ENCODE peak calls at places on chromosomes 11 and 22, in seven cellular contexts. S is Calu3, W is fibroblast of pulmonary artery, I is neural crest cell, Y is prostate gland, P is foreskin keratinocyte, X is AG04450. B is an unnamed sample.

GRCh38 chr11:62889484-62890437 is 9.1 kb downstream of the SLC3A2 start:
- DNase-seq in S (no peak), W (peak), I (no peak), Y (no peak), P (no peak), X (no peak), B (no peak)

GRCh38 chr11:84564180-84564866 is 1062.8 kb downstream of the DLG2 start:
- DNase-seq in S (peak), W (peak), I (peak), Y (no peak), P (peak), X (peak), B (peak)

GRCh38 chr11:10601722-10602281 is 33.3 kb upstream of the LYVE1 start:
- DNase-seq in S (no peak), W (no peak), I (no peak), Y (no peak), P (no peak), X (no peak), B (no peak)

GRCh38 chr11:66866007-66866406 is 9.1 kb downstream of the LRFN4 start:
- DNase-seq in S (no peak), W (no peak), I (no peak), Y (no peak), P (no peak), X (no peak), B (no peak)

GRCh38 chr11:111081021-111081511 is 164.5 kb upstream of the POU2AF2 start:
- DNase-seq in S (no peak), W (no peak), I (no peak), Y (no peak), P (no peak), X (no peak), B (no peak)

GRCh38 chr11:122933434-122933833 is 48.2 kb downstream of the BSX start:
- DNase-seq in S (no peak), W (no peak), I (no peak), Y (no peak), P (no peak), X (no peak), B (no peak)

GRCh38 chr22:48217596-48217995 is 1455.1 kb downstream of the TBC1D22A start:
- DNase-seq in S (no peak), W (no peak), I (no peak), Y (no peak), P (no peak), X (no peak), B (no peak)

GRCh38 chr11:73290536-73290935 is 17.5 kb upstream of the ARHGEF17 start:
- DNase-seq in S (no peak), W (no peak), I (no peak), Y (no peak), P (no peak), X (no peak), B (no peak)

GRCh38 chr11:47248664-47249377 is at the start of gene ACP2:
- DNase-seq in S (peak), W (peak), I (peak), Y (peak), P (peak), X (peak), B (peak)

GRCh38 chr22:25510926-25511325 is 53.5 kb upstream of the GRK3 start:
- DNase-seq in S (no peak), W (no peak), I (no peak), Y (no peak), P (no peak), X (no peak), B (no peak)

GRCh38 chr22:22556995-22557925 is 1.8 kb downstream of the PRAME start:
- DNase-seq in S (no peak), W (no peak), I (no peak), Y (no peak), P (no peak), X (no peak), B (no peak)

GRCh38 chr11:69918231-69918937 is 99.2 kb upstream of the FGF3 start:
- DNase-seq in S (no peak), W (no peak), I (no peak), Y (no peak), P (no peak), X (no peak), B (no peak)

GRCh38 chr22:23120415-23120899 is 21.3 kb downstream of the RSPH14 start:
- DNase-seq in S (no peak), W (no peak), I (no peak), Y (no peak), P (no peak), X (no peak), B (no peak)

GRCh38 chr22:49853981-49854791 is 542 bp downstream of the ZBED4 start:
- DNase-seq in S (peak), W (peak), I (peak), Y (peak), P (no peak), X (no peak), B (peak)

GRCh38 chr11:76658651-76659650 is 11.6 kb downstream of the LRRC32 start:
- DNase-seq in S (no peak), W (no peak), I (no peak), Y (no peak), P (no peak), X (no peak), B (no peak)

GRCh38 chr22:49296561-49296960 is 531.1 kb downstream of the BRD1 start:
- DNase-seq in S (no peak), W (no peak), I (no peak), Y (peak), P (no peak), X (no peak), B (no peak)

GRCh38 chr11:45209904-45210699 is 63.7 kb downstream of the PRDM11 start:
- DNase-seq in S (no peak), W (peak), I (peak), Y (peak), P (no peak), X (no peak), B (no peak)

GRCh38 chr11:77324508-77324907 is 23.0 kb upstream of the GDPD4 start:
- DNase-seq in S (no peak), W (no peak), I (no peak), Y (no peak), P (no peak), X (peak), B (no peak)

GRCh38 chr22:31695423-31695822 is 33.4 kb upstream of the PISD start:
- DNase-seq in S (no peak), W (peak), I (no peak), Y (no peak), P (no peak), X (no peak), B (no peak)

GRCh38 chr11:113668255-113668654 is 37.9 kb downstream of the TMPRSS5 start:
- DNase-seq in S (no peak), W (no peak), I (no peak), Y (no peak), P (no peak), X (no peak), B (no peak)

GRCh38 chr11:132610216-132610615 is 922.1 kb downstream of the OPCML start:
- DNase-seq in S (no peak), W (peak), I (no peak), Y (no peak), P (no peak), X (peak), B (no peak)

GRCh38 chr22:20632082-20632481 is 124.7 kb downstream of the MED15 start:
- DNase-seq in S (no peak), W (no peak), I (no peak), Y (no peak), P (no peak), X (no peak), B (no peak)

GRCh38 chr11:121964591-121964990 is 151.4 kb downstream of the BLID start:
- DNase-seq in S (no peak), W (peak), I (no peak), Y (no peak), P (peak), X (no peak), B (no peak)

GRCh38 chr22:36417281-36417686 is 29.5 kb upstream of the MYH9 start:
- DNase-seq in S (peak), W (no peak), I (no peak), Y (peak), P (peak), X (no peak), B (peak)

GRCh38 chr11:32316846-32317525 is 118.4 kb downstream of the WT1 start:
- DNase-seq in S (no peak), W (peak), I (no peak), Y (no peak), P (no peak), X (no peak), B (no peak)

GRCh38 chr11:126874831-126875230 is 125.7 kb downstream of the KIRREL3 start:
- DNase-seq in S (no peak), W (no peak), I (no peak), Y (no peak), P (no peak), X (no peak), B (peak)

GRCh38 chr11:8926236-8926635 is 6.5 kb downstream of the C11orf16 start:
- DNase-seq in S (no peak), W (no peak), I (no peak), Y (no peak), P (no peak), X (no peak), B (no peak)

GRCh38 chr22:41828516-41828915 is 4.4 kb upstream of the SREBF2 start:
- DNase-seq in S (peak), W (no peak), I (no peak), Y (no peak), P (no peak), X (no peak), B (no peak)

GRCh38 chr11:824942-825341 is 2.8 kb upstream of the CRACR2B start:
- DNase-seq in S (no peak), W (no peak), I (no peak), Y (no peak), P (no peak), X (no peak), B (no peak)

GRCh38 chr11:42631223-42631843 is 680.5 kb upstream of the API5 start:
- DNase-seq in S (no peak), W (peak), I (peak), Y (no peak), P (peak), X (no peak), B (peak)

GRCh38 chr11:62552465-62552782 is 5.8 kb upstream of the AHNAK start:
- DNase-seq in S (peak), W (no peak), I (no peak), Y (no peak), P (no peak), X (no peak), B (no peak)

GRCh38 chr22:49937758-49938564 is 19.5 kb downstream of the CRELD2 start:
- DNase-seq in S (no peak), W (no peak), I (no peak), Y (no peak), P (no peak), X (no peak), B (no peak)

GRCh38 chr11:73716153-73717056 is 44.5 kb downstream of the RAB6A start:
- DNase-seq in S (no peak), W (peak), I (no peak), Y (no peak), P (no peak), X (no peak), B (peak)

GRCh38 chr11:10856689-10857603 is 907 bp downstream of the ZBED5 start:
- DNase-seq in S (peak), W (peak), I (peak), Y (peak), P (no peak), X (no peak), B (peak)

GRCh38 chr11:35980646-35981402 is 37.0 kb downstream of the LDLRAD3 start:
- DNase-seq in S (no peak), W (peak), I (no peak), Y (no peak), P (no peak), X (no peak), B (no peak)

GRCh38 chr11:61429346-61429690 is 457 bp downstream of the CPSF7 start:
- DNase-seq in S (peak), W (peak), I (peak), Y (no peak), P (no peak), X (no peak), B (peak)

GRCh38 chr11:61429691-61430582 is at the start of the genes CPSF7 and SDHAF2:
- DNase-seq in S (peak), W (peak), I (peak), Y (peak), P (peak), X (peak), B (peak)

GRCh38 chr11:61425367-61426131 is 4.2 kb downstream of the CPSF7 start:
- DNase-seq in S (no peak), W (no peak), I (no peak), Y (no peak), P (no peak), X (no peak), B (no peak)
- TF ChIP-seq CTCF in S (no peak), W (no peak), I (no peak), Y (no peak), P (no peak), X (no peak), B (no peak)

GRCh38 chr11:99160447-99160846 is 139.7 kb downstream of the CNTN5 start:
- DNase-seq in S (no peak), W (no peak), I (no peak), Y (no peak), P (no peak), X (no peak), B (no peak)

DNA sequence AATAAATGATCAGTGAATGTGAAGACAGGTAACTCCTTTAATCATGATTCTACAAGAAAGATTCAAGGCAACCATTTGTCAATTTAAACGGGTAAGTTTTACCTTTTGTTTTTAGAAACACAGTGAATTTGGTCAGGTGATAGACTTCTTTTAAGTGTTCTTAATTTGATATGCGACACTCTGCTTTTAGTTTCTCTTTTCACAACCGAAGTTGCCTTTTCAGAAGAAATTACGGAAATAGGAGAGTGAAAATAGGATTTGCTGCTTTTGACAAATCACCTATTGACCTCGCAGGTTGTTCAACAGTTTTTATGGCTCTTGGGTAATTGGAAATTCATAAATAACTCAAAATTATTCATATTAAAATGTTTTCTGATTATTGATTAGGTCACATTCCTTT is 142.1 kb downstream of the CNTN5 start:
- DNase-seq in S (no peak), W (no peak), I (no peak), Y (no peak), P (no peak), X (no peak), B (no peak)
- TF ChIP-seq CTCF in S (no peak), W (no peak), I (no peak), Y (no peak), P (no peak), X (no peak), B (no peak)

DNA sequence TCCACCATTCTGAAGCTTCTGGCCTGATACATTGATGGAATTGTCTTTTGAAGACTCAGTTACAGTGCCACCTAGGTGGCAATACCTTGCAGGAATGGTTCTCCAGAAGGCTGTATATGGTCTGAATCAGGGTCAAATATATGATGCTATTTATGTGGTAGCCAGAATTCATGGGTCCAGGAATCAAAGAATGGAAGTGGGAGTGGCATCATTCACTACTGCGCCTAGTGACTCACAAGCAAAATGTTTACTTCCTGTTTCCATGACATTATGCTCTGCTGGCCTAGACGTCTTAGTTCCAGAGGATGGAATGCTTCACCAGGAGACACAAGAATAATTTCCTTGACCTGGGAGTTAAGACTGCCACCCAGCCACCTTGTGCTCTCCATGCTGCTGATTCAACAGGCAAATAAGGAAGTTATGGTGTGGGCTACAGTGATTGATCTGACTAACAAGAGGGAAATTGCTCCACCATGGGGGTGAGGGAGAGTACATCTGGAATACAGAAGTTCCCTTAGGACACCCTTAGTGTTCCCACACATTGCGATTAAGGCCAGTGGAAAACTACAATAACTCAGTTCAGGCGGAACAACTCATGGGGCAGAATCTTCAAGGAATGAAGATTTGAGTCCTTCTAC is 491.8 kb downstream of the ETS1 start:
- DNase-seq in S (peak), W (peak), I (no peak), Y (no peak), P (peak), X (peak), B (peak)
- TF ChIP-seq CTCF in S (no peak), W (peak), I (no peak), Y (no peak), P (peak), X (no peak), B (peak)

DNA sequence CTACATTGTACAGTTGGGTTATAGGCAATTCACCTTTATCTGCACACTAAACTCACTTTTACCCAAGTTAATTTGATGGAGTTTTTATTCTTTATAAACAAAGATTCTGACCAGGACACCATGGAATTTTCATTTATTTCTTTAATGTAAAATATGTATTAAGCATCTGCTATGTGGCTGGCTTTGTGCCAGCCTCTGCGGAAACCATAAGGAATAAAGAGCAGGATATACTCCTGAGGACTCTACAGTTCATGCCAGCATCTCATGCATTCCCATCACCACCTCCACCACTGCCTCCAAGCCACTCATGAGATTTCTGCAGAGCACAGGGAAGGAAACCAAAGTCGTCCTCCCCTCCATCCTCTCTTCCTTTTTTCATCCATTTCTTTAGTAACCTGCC is 100.0 kb upstream of the DBX1 start:
- DNase-seq in S (no peak), W (no peak), I (no peak), Y (no peak), P (no peak), X (no peak), B (no peak)
- TF ChIP-seq CTCF in S (no peak), W (no peak), I (no peak), Y (no peak), P (no peak), X (no peak), B (no peak)

B was measured in OCI-LY7.